ENCODE peak calls at places on chromosomes 1 and 21, in nine cellular contexts. One of them, this sample, is unnamed.

GRCh38 chr1:154733621-154734020 is 125.6 kb upstream of the ADAR start:
- DNase-seq in sigmoid colon: no peak
- DNase-seq in GM12878: no peak
- DNase-seq in prostate gland: no peak
- DNase-seq in GM23338: no peak
- DNase-seq in endothelial cell of umbilical vein: no peak
- DNase-seq in HCT116: no peak
- DNase-seq in stomach: no peak
- DNase-seq in transverse colon: no peak
- DNase-seq in this sample: no peak

GRCh38 chr1:54460346-54460745 is 54.2 kb upstream of the SSBP3 start:
- DNase-seq in sigmoid colon: peak
- DNase-seq in GM23338: no peak
- DNase-seq in HCT116: no peak
- DNase-seq in stomach: no peak
- DNase-seq in endothelial cell of umbilical vein: no peak
- DNase-seq in prostate gland: no peak
- DNase-seq in GM12878: no peak
- DNase-seq in transverse colon: no peak
- DNase-seq in this sample: no peak

GRCh38 chr1:161506336-161507223 is 1.3 kb downstream of the FCGR2A start:
- DNase-seq in transverse colon: no peak
- DNase-seq in endothelial cell of umbilical vein: peak
- DNase-seq in prostate gland: no peak
- DNase-seq in HCT116: no peak
- DNase-seq in stomach: no peak
- DNase-seq in GM12878: no peak
- DNase-seq in sigmoid colon: no peak
- DNase-seq in GM23338: peak
- DNase-seq in this sample: no peak

GRCh38 chr21:17441370-17441769 is 71.5 kb upstream of the CXADR start:
- DNase-seq in transverse colon: peak
- DNase-seq in stomach: peak
- DNase-seq in prostate gland: peak
- DNase-seq in GM12878: no peak
- DNase-seq in GM23338: peak
- DNase-seq in sigmoid colon: no peak
- DNase-seq in endothelial cell of umbilical vein: no peak
- DNase-seq in HCT116: no peak
- DNase-seq in this sample: peak

GRCh38 chr1:168842916-168843315 is 113.9 kb upstream of the DPT start:
- DNase-seq in sigmoid colon: no peak
- DNase-seq in GM12878: no peak
- DNase-seq in stomach: no peak
- DNase-seq in HCT116: no peak
- DNase-seq in transverse colon: no peak
- DNase-seq in prostate gland: no peak
- DNase-seq in endothelial cell of umbilical vein: no peak
- DNase-seq in GM23338: no peak
- DNase-seq in this sample: no peak

GRCh38 chr1:202227273-202227672 is 33.7 kb downstream of the LGR6 start:
- DNase-seq in HCT116: no peak
- DNase-seq in sigmoid colon: no peak
- DNase-seq in GM23338: no peak
- DNase-seq in prostate gland: no peak
- DNase-seq in stomach: no peak
- DNase-seq in endothelial cell of umbilical vein: no peak
- DNase-seq in GM12878: no peak
- DNase-seq in transverse colon: no peak
- DNase-seq in this sample: no peak

GRCh38 chr1:247337250-247337746 is 5.6 kb upstream of the ZNF496 start:
- DNase-seq in transverse colon: no peak
- DNase-seq in GM12878: no peak
- DNase-seq in prostate gland: no peak
- DNase-seq in HCT116: no peak
- DNase-seq in stomach: no peak
- DNase-seq in GM23338: no peak
- DNase-seq in sigmoid colon: no peak
- DNase-seq in endothelial cell of umbilical vein: no peak
- DNase-seq in this sample: no peak

GRCh38 chr1:25504706-25505560 is 38.5 kb upstream of the LDLRAP1 start:
- DNase-seq in sigmoid colon: peak
- DNase-seq in GM12878: no peak
- DNase-seq in stomach: no peak
- DNase-seq in transverse colon: no peak
- DNase-seq in prostate gland: no peak
- DNase-seq in endothelial cell of umbilical vein: no peak
- DNase-seq in HCT116: no peak
- DNase-seq in GM23338: no peak
- DNase-seq in this sample: no peak

GRCh38 chr1:184843732-184844495 is 89.3 kb upstream of the EDEM3 start:
- DNase-seq in prostate gland: no peak
- DNase-seq in GM23338: no peak
- DNase-seq in transverse colon: peak
- DNase-seq in sigmoid colon: no peak
- DNase-seq in endothelial cell of umbilical vein: no peak
- DNase-seq in GM12878: peak
- DNase-seq in HCT116: no peak
- DNase-seq in stomach: peak
- DNase-seq in this sample: peak

GRCh38 chr1:93698351-93699112 is 16.9 kb upstream of the BCAR3 start:
- DNase-seq in stomach: no peak
- DNase-seq in prostate gland: no peak
- DNase-seq in GM12878: no peak
- DNase-seq in GM23338: no peak
- DNase-seq in transverse colon: no peak
- DNase-seq in sigmoid colon: no peak
- DNase-seq in endothelial cell of umbilical vein: no peak
- DNase-seq in HCT116: no peak
- DNase-seq in this sample: no peak

GRCh38 chr1:149849947-149850360 is 49.4 kb upstream of the BOLA1 start:
- DNase-seq in HCT116: no peak
- DNase-seq in sigmoid colon: no peak
- DNase-seq in endothelial cell of umbilical vein: peak
- DNase-seq in transverse colon: no peak
- DNase-seq in GM12878: no peak
- DNase-seq in prostate gland: peak
- DNase-seq in GM23338: peak
- DNase-seq in stomach: no peak
- DNase-seq in this sample: peak

GRCh38 chr1:245605480-245606156 is 450.8 kb downstream of the KIF26B start:
- DNase-seq in GM12878: no peak
- DNase-seq in HCT116: no peak
- DNase-seq in sigmoid colon: no peak
- DNase-seq in GM23338: no peak
- DNase-seq in prostate gland: no peak
- DNase-seq in transverse colon: no peak
- DNase-seq in stomach: no peak
- DNase-seq in endothelial cell of umbilical vein: no peak
- DNase-seq in this sample: peak

GRCh38 chr1:51697160-51697559 is 80.3 kb downstream of the OSBPL9 start:
- DNase-seq in HCT116: no peak
- DNase-seq in endothelial cell of umbilical vein: no peak
- DNase-seq in transverse colon: no peak
- DNase-seq in stomach: no peak
- DNase-seq in GM23338: no peak
- DNase-seq in prostate gland: no peak
- DNase-seq in sigmoid colon: no peak
- DNase-seq in GM12878: no peak
- DNase-seq in this sample: no peak

GRCh38 chr1:246219508-246220030 is 287.5 kb downstream of the SMYD3 start:
- DNase-seq in transverse colon: no peak
- DNase-seq in HCT116: no peak
- DNase-seq in stomach: no peak
- DNase-seq in endothelial cell of umbilical vein: no peak
- DNase-seq in prostate gland: no peak
- DNase-seq in GM23338: peak
- DNase-seq in GM12878: no peak
- DNase-seq in sigmoid colon: no peak
- DNase-seq in this sample: no peak

GRCh38 chr1:184691719-184692324 is 62.8 kb downstream of the EDEM3 start:
- DNase-seq in stomach: no peak
- DNase-seq in HCT116: peak
- DNase-seq in endothelial cell of umbilical vein: peak
- DNase-seq in sigmoid colon: no peak
- DNase-seq in prostate gland: peak
- DNase-seq in transverse colon: no peak
- DNase-seq in GM23338: peak
- DNase-seq in GM12878: no peak
- DNase-seq in this sample: no peak

GRCh38 chr1:98940680-98941079 is 64.0 kb downstream of the PLPPR5 start:
- DNase-seq in HCT116: no peak
- DNase-seq in transverse colon: no peak
- DNase-seq in prostate gland: no peak
- DNase-seq in GM12878: no peak
- DNase-seq in stomach: no peak
- DNase-seq in GM23338: no peak
- DNase-seq in endothelial cell of umbilical vein: no peak
- DNase-seq in sigmoid colon: no peak
- DNase-seq in this sample: no peak

GRCh38 chr21:17389311-17389710 is 123.5 kb upstream of the CXADR start:
- DNase-seq in prostate gland: no peak
- DNase-seq in HCT116: no peak
- DNase-seq in endothelial cell of umbilical vein: no peak
- DNase-seq in stomach: no peak
- DNase-seq in GM23338: no peak
- DNase-seq in transverse colon: no peak
- DNase-seq in sigmoid colon: no peak
- DNase-seq in GM12878: no peak
- DNase-seq in this sample: no peak

GRCh38 chr1:230124187-230125128 is 57.4 kb downstream of the GALNT2 start:
- DNase-seq in GM12878: no peak
- DNase-seq in HCT116: no peak
- DNase-seq in endothelial cell of umbilical vein: no peak
- DNase-seq in GM23338: no peak
- DNase-seq in transverse colon: no peak
- DNase-seq in sigmoid colon: no peak
- DNase-seq in prostate gland: no peak
- DNase-seq in stomach: no peak
- DNase-seq in this sample: no peak
- TF ChIP-seq CTCF in GM12878: no peak
- TF ChIP-seq CTCF in HCT116: no peak
- TF ChIP-seq CTCF in endothelial cell of umbilical vein: no peak
- TF ChIP-seq CTCF in GM23338: no peak
- TF ChIP-seq CTCF in transverse colon: no peak
- TF ChIP-seq CTCF in sigmoid colon: no peak
- TF ChIP-seq CTCF in prostate gland: no peak
- TF ChIP-seq CTCF in stomach: no peak
- TF ChIP-seq CTCF in this sample: no peak

GRCh38 chr1:167797005-167797404 is 75.2 kb downstream of the MPZL1 start:
- DNase-seq in HCT116: no peak
- DNase-seq in GM23338: peak
- DNase-seq in GM12878: no peak
- DNase-seq in transverse colon: peak
- DNase-seq in sigmoid colon: peak
- DNase-seq in endothelial cell of umbilical vein: peak
- DNase-seq in prostate gland: peak
- DNase-seq in stomach: peak
- DNase-seq in this sample: no peak
- TF ChIP-seq POLR2AphosphoS5 in HCT116: no peak
- TF ChIP-seq POLR2AphosphoS5 in GM23338: no peak
- TF ChIP-seq POLR2AphosphoS5 in GM12878: no peak
- TF ChIP-seq POLR2AphosphoS5 in transverse colon: peak
- TF ChIP-seq POLR2AphosphoS5 in sigmoid colon: peak
- TF ChIP-seq POLR2AphosphoS5 in endothelial cell of umbilical vein: no peak
- TF ChIP-seq POLR2AphosphoS5 in prostate gland: peak
- TF ChIP-seq POLR2AphosphoS5 in stomach: peak
- TF ChIP-seq POLR2AphosphoS5 in this sample: peak

DNA sequence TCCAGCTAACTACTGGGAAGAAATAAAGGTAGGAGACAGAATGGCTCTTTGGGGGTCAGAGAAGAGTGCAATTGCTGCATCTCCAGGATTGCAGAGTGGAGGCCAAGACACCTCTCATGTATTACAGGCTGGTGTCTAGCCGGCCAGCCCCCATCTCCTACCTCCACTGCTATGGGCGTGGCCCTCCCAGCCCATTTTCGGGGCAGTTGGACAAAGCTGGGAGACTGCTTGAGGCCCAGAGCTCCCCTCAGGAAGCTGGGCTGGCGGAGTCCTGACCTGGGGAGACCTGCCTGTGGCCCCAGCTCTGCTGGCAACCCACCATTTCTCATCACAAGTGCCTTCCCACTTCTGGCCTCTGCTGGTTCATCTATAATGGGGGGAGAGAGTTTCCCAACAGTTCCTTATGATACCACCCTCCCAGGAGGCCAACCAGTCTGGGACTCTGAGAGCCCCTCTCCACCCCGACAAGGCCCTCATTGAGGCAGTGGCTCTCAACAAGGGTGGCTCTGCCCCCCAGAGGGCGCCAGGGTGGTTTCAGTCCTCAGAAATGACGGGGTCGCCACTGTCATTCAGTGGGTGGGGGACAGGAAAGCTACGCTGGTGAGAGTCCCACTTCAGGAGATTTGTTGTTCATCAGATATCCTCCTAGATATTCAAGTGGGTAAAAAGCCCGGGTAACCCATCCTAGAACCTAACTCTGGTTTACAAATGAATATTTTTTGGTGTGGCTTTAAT is 11.5 kb downstream of the RAP1GAP start:
- DNase-seq in prostate gland: no peak
- DNase-seq in transverse colon: no peak
- DNase-seq in GM23338: no peak
- DNase-seq in HCT116: no peak
- DNase-seq in endothelial cell of umbilical vein: no peak
- DNase-seq in GM12878: no peak
- DNase-seq in sigmoid colon: no peak
- DNase-seq in stomach: no peak
- DNase-seq in this sample: no peak
- TF ChIP-seq CTCF in prostate gland: no peak
- TF ChIP-seq CTCF in transverse colon: no peak
- TF ChIP-seq CTCF in GM23338: peak
- TF ChIP-seq CTCF in HCT116: peak
- TF ChIP-seq CTCF in endothelial cell of umbilical vein: no peak
- TF ChIP-seq CTCF in GM12878: no peak
- TF ChIP-seq CTCF in sigmoid colon: no peak
- TF ChIP-seq CTCF in stomach: no peak
- TF ChIP-seq CTCF in this sample: no peak

DNA sequence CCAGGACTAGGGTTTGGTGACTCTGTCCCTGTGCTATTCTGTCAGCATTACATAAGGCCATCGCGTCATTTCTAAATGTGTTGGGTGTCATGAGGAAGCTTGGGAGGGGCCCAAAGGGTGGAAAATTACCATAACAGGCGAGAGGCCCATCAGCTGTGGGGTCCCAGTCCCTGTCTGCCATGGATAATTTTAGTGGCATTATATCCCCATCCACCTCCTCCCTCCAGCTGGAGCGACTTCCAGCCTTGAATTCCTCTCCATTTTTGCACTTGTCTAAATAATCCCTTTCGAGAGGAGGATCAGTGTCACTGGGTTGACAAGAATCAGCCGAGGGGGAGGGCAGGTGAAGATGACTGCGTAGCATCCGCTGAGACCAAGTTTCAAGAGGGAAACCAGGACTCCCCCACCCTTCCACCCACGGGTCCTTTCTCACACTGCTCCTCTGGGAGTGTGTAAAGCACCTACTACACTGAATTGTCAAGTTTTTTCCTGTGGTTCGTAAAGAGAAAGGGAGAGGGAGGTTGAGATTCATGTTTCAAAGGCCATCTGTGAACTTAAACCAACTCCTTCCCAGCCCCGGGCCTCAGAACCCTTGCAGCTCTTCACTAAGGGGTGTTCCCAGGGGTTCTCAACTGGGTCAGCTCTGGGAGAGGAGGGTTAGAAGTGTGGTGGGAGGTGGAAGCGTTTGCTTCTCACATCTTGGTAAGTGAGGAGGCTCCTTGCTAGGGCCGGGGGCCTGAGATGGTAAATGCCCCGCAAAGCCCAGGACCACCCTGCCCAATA is 29.2 kb downstream of the VASH2 start:
- DNase-seq in sigmoid colon: no peak
- DNase-seq in transverse colon: no peak
- DNase-seq in stomach: no peak
- DNase-seq in prostate gland: no peak
- DNase-seq in GM12878: peak
- DNase-seq in endothelial cell of umbilical vein: no peak
- DNase-seq in HCT116: no peak
- DNase-seq in GM23338: no peak
- DNase-seq in this sample: no peak
- TF ChIP-seq POLR2AphosphoS5 in sigmoid colon: no peak
- TF ChIP-seq POLR2AphosphoS5 in transverse colon: no peak
- TF ChIP-seq POLR2AphosphoS5 in stomach: no peak
- TF ChIP-seq POLR2AphosphoS5 in prostate gland: no peak
- TF ChIP-seq POLR2AphosphoS5 in GM12878: peak
- TF ChIP-seq POLR2AphosphoS5 in endothelial cell of umbilical vein: no peak
- TF ChIP-seq POLR2AphosphoS5 in HCT116: no peak
- TF ChIP-seq POLR2AphosphoS5 in GM23338: no peak
- TF ChIP-seq POLR2AphosphoS5 in this sample: no peak